ENCODE peak calls at places on chromosomes 16 and 17, in four cellular contexts. J is OCI-LY7; L is NCI-H774; E is stimulated activated CD4-positive, alpha-beta T cell treated with anti-CD3 and anti-CD28 coated beads, Interleukin-2, amount 100 ng/mL, for 48 hours. V is an unnamed sample.

GRCh38 chr17:8953152-8953885 is 12.2 kb downstream of the PIK3R5 start:
- DNase-seq in J (no peak), L (no peak), E (no peak), V (no peak)

GRCh38 chr17:51430581-51430980 is 170.2 kb downstream of the UTP18 start:
- DNase-seq in J (no peak), L (no peak), E (no peak), V (no peak)

GRCh38 chr16:67173323-67173722 is 3.0 kb downstream of the NOL3 start:
- DNase-seq in J (no peak), L (no peak), E (no peak), V (no peak)

GRCh38 chr16:53576228-53576627 is 73.2 kb upstream of the AKTIP start:
- DNase-seq in J (no peak), L (no peak), E (no peak), V (no peak)

GRCh38 chr17:27455914-27456680 is at the start of gene KSR1:
- DNase-seq in J (peak), L (peak), E (peak), V (peak)

GRCh38 chr17:77692571-77693161 is 265.8 kb upstream of the TNRC6C start:
- DNase-seq in J (no peak), L (no peak), E (no peak), V (no peak)

GRCh38 chr17:19738757-19739156 is 9.3 kb downstream of the ALDH3A1 start:
- DNase-seq in J (no peak), L (no peak), E (no peak), V (no peak)

GRCh38 chr16:58028541-58029070 is 3.1 kb downstream of the MMP15 start:
- DNase-seq in J (no peak), L (no peak), E (no peak), V (no peak)

GRCh38 chr16:62213763-62214162 is 177.5 kb upstream of the CDH8 start:
- DNase-seq in J (peak), L (no peak), E (no peak), V (no peak)

GRCh38 chr16:89334988-89335802 is 117.7 kb downstream of the ZNF778 start:
- DNase-seq in J (no peak), L (no peak), E (no peak), V (no peak)

GRCh38 chr17:80846932-80847331 is 144.7 kb upstream of the CHMP6 start:
- DNase-seq in J (no peak), L (no peak), E (no peak), V (no peak)

GRCh38 chr16:83830769-83831450 is 23.1 kb downstream of the HSBP1 start:
- DNase-seq in J (no peak), L (no peak), E (no peak), V (no peak)

GRCh38 chr17:40068584-40068916 is 5.8 kb downstream of the THRA start:
- DNase-seq in J (no peak), L (no peak), E (no peak), V (no peak)

GRCh38 chr16:1295465-1295864 is 14.0 kb upstream of the UBE2I start:
- DNase-seq in J (no peak), L (no peak), E (no peak), V (no peak)

GRCh38 chr17:77343031-77343866 is 202.5 kb downstream of the SEC14L1 start:
- DNase-seq in J (no peak), L (no peak), E (no peak), V (no peak)

GRCh38 chr17:27585153-27585681 is 45.8 kb upstream of the LGALS9 start:
- DNase-seq in J (no peak), L (no peak), E (no peak), V (no peak)

GRCh38 chr17:34443832-34444469 is 80.9 kb upstream of the CCL1 start:
- DNase-seq in J (peak), L (no peak), E (no peak), V (no peak)

GRCh38 chr16:29170393-29171239 is 185.8 kb downstream of the LAT start:
- DNase-seq in J (no peak), L (no peak), E (no peak), V (no peak)

GRCh38 chr17:78745407-78746088 is 36.5 kb downstream of the CYTH1 start:
- DNase-seq in J (peak), L (no peak), E (peak), V (peak)

GRCh38 chr17:74761419-74761818 is 13.0 kb downstream of the NHERF1 start:
- DNase-seq in J (no peak), L (no peak), E (no peak), V (no peak)

GRCh38 chr17:43599835-43600234 is 53.7 kb upstream of the ETV4 start:
- DNase-seq in J (no peak), L (no peak), E (no peak), V (no peak)

GRCh38 chr17:7880076-7880868 is 8.3 kb upstream of the CHD3 start:
- DNase-seq in J (peak), L (no peak), E (no peak), V (no peak)

GRCh38 chr17:78342438-78343098 is 17.3 kb downstream of the SOCS3 start:
- DNase-seq in J (no peak), L (no peak), E (no peak), V (no peak)

GRCh38 chr17:49079840-49080663 is 52.5 kb upstream of the B4GALNT2 start:
- DNase-seq in J (no peak), L (no peak), E (no peak), V (no peak)

GRCh38 chr17:53516643-53517042 is 306.1 kb upstream of the KIF2B start:
- DNase-seq in J (no peak), L (no peak), E (no peak), V (no peak)

GRCh38 chr17:384622-385194 is 32.1 kb upstream of the RPH3AL start:
- DNase-seq in J (no peak), L (no peak), E (no peak), V (no peak)

GRCh38 chr16:10812352-10813122 is 6.1 kb downstream of the TVP23A start:
- DNase-seq in J (peak), L (no peak), E (no peak), V (no peak)

GRCh38 chr17:75386430-75386829 is 19.0 kb downstream of the GRB2 start:
- DNase-seq in J (no peak), L (no peak), E (no peak), V (no peak)

GRCh38 chr16:67349172-67349571 is 22.6 kb downstream of the LRRC36 start:
- DNase-seq in J (peak), L (no peak), E (no peak), V (no peak)

GRCh38 chr17:63433746-63434591 is 12.1 kb downstream of the CYB561 start:
- DNase-seq in J (no peak), L (no peak), E (no peak), V (no peak)

GRCh38 chr16:16972831-16973230 is 497.9 kb downstream of the XYLT1 start:
- DNase-seq in J (no peak), L (no peak), E (no peak), V (no peak)

GRCh38 chr16:72819345-72819744 is 228.6 kb downstream of the ZFHX3 start:
- DNase-seq in J (no peak), L (no peak), E (no peak), V (no peak)

GRCh38 chr17:62067165-62068145 is 2.4 kb upstream of the MED13 start:
- DNase-seq in J (no peak), L (no peak), E (no peak), V (no peak)

GRCh38 chr16:66265556-66266133 is 100.8 kb upstream of the CDH5 start:
- DNase-seq in J (no peak), L (no peak), E (no peak), V (no peak)

GRCh38 chr17:49573510-49574282 is 2.0 kb upstream of the NXPH3 start:
- DNase-seq in J (no peak), L (no peak), E (no peak), V (no peak)

GRCh38 chr16:64282181-64282580 is 839.7 kb downstream of the CDH11 start:
- DNase-seq in J (no peak), L (no peak), E (no peak), V (no peak)

GRCh38 chr16:64926476-64926875 is 195.4 kb downstream of the CDH11 start:
- DNase-seq in J (no peak), L (no peak), E (no peak), V (no peak)

GRCh38 chr16:2974319-2975056 is 5.3 kb downstream of the PAQR4 start:
- DNase-seq in J (no peak), L (no peak), E (no peak), V (no peak)

GRCh38 chr17:62713096-62713870 is 85.8 kb downstream of the MRC2 start:
- DNase-seq in J (no peak), L (no peak), E (no peak), V (no peak)